ENCODE peak calls at places on chromosome 19, in five cellular contexts. N is cardiac muscle cell, X is dorsolateral prefrontal cortex, I is AG04450, G is fibroblast of villous mesenchyme. V is an unnamed sample.

GRCh38 chr19:49781394-49781793 is 14.6 kb downstream of the AP2A1 start:
- DNase-seq in I (no peak), N (no peak), G (no peak), X (no peak), V (no peak)

GRCh38 chr19:41499899-41500298 is 56.9 kb downstream of the ERICH4 start:
- DNase-seq in X (no peak), N (no peak), G (no peak), I (no peak), V (no peak)

GRCh38 chr19:6890421-6890913 is 3.1 kb downstream of the ADGRE1 start:
- DNase-seq in X (no peak), G (no peak), I (no peak), N (no peak), V (no peak)

GRCh38 chr19:38233740-38234251 is 9.8 kb upstream of the DPF1 start:
- DNase-seq in G (peak), X (peak), N (peak), I (peak), V (peak)

GRCh38 chr19:46451352-46451751 is 20.0 kb downstream of the PNMA8A start:
- DNase-seq in X (no peak), G (no peak), N (no peak), I (no peak), V (no peak)

GRCh38 chr19:41699968-41700323 is 8.5 kb upstream of the CEACAM5 start:
- DNase-seq in G (no peak), X (no peak), I (no peak), N (no peak), V (no peak)

GRCh38 chr19:41415154-41415571 is 12.0 kb downstream of the B3GNT8 start:
- DNase-seq in N (no peak), G (no peak), X (no peak), I (no peak), V (no peak)

GRCh38 chr19:41641879-41642485 is 15.1 kb upstream of the CEACAM4 start:
- DNase-seq in G (peak), X (peak), I (peak), N (peak), V (peak)

GRCh38 chr19:1261512-1261862 is 7.6 kb upstream of the CIRBP start:
- DNase-seq in G (no peak), X (no peak), N (no peak), I (no peak), V (no peak)

GRCh38 chr19:6531163-6531955 is 533 bp downstream of the TNFSF9 start:
- DNase-seq in X (no peak), G (no peak), N (no peak), I (no peak), V (no peak)

GRCh38 chr19:39941615-39942507 is 7.4 kb upstream of the FCGBP start:
- DNase-seq in I (no peak), N (peak), G (peak), X (no peak), V (no peak)

GRCh38 chr19:5225486-5226345 is 114.9 kb downstream of the PTPRS start:
- DNase-seq in I (no peak), N (no peak), G (no peak), X (no peak), V (no peak)

GRCh38 chr19:39307822-39308530 is 11.8 kb downstream of the IFNL1 start:
- DNase-seq in G (no peak), N (no peak), X (no peak), I (no peak), V (no peak)

GRCh38 chr19:33256266-33256665 is 30.6 kb upstream of the SLC7A10 start:
- DNase-seq in G (no peak), I (no peak), N (no peak), X (no peak), V (peak)

GRCh38 chr19:48656840-48657474 is 11.0 kb upstream of the CA11 start:
- DNase-seq in I (peak), G (peak), N (peak), X (no peak), V (peak)

GRCh38 chr19:40827386-40828247 is 22.6 kb downstream of the CYP2A6 start:
- DNase-seq in G (no peak), N (no peak), X (no peak), I (no peak), V (no peak)

GRCh38 chr19:48506138-48506733 is 5.4 kb downstream of the LMTK3 start:
- DNase-seq in N (peak), G (peak), I (no peak), X (no peak), V (peak)

GRCh38 chr19:38778733-38779132 is 5.4 kb upstream of the LGALS7 start:
- DNase-seq in G (no peak), X (no peak), I (no peak), N (no peak), V (no peak)

GRCh38 chr19:55466246-55466614 is 1.7 kb upstream of the C19orf85 start:
- DNase-seq in X (no peak), I (no peak), G (no peak), N (no peak), V (no peak)

GRCh38 chr19:6730153-6730804 is 7.1 kb downstream of the GPR108 start:
- DNase-seq in N (no peak), G (no peak), I (no peak), X (peak), V (no peak)

GRCh38 chr19:42250249-42250665 is 4.7 kb downstream of the ERF start:
- DNase-seq in X (no peak), G (no peak), I (no peak), N (no peak), V (no peak)

GRCh38 chr19:6801397-6802086 is 29.0 kb downstream of the VAV1 start:
- DNase-seq in I (no peak), G (no peak), N (peak), X (peak), V (no peak)

GRCh38 chr19:11673608-11674041 is 65.1 kb downstream of the ZNF823 start:
- DNase-seq in N (peak), I (no peak), G (peak), X (peak), V (peak)

GRCh38 chr19:7670150-7670784 is 1.4 kb downstream of the RETN start:
- DNase-seq in G (no peak), I (no peak), X (peak), N (peak), V (no peak)

GRCh38 chr19:1540353-1540925 is 16.6 kb downstream of the PLK5 start:
- DNase-seq in X (no peak), I (no peak), N (no peak), G (no peak), V (peak)

GRCh38 chr19:33171916-33172359 is 22.2 kb upstream of the LRP3 start:
- DNase-seq in N (no peak), G (peak), I (no peak), X (no peak), V (peak)

GRCh38 chr19:55602104-55603001 is 2.3 kb downstream of the ZNF524 start:
- DNase-seq in X (no peak), N (no peak), G (no peak), I (no peak), V (no peak)

GRCh38 chr19:47107201-47107952 is 6.2 kb downstream of the ZC3H4 start:
- DNase-seq in X (no peak), N (no peak), I (no peak), G (peak), V (peak)

GRCh38 chr19:38656171-38656981 is 8.9 kb downstream of the ACTN4 start:
- DNase-seq in X (no peak), N (peak), G (peak), I (no peak), V (peak)

GRCh38 chr19:33509774-33510173 is 11.8 kb downstream of the PEPD start:
- DNase-seq in N (no peak), X (no peak), G (no peak), I (no peak), V (no peak)

GRCh38 chr19:27746691-27747380 is 1466.1 kb downstream of the UQCRFS1 start:
- DNase-seq in I (no peak), G (no peak), X (peak), N (peak), V (peak)

GRCh38 chr19:14375055-14375581 is 6.1 kb upstream of the ADGRE5 start:
- DNase-seq in N (no peak), X (no peak), I (no peak), G (no peak), V (no peak)

GRCh38 chr19:13031917-13032623 is 36.8 kb downstream of the NFIX start:
- DNase-seq in X (no peak), G (no peak), I (no peak), N (no peak), V (peak)

GRCh38 chr19:33332248-33332647 is 29.9 kb upstream of the CEBPA start:
- DNase-seq in I (no peak), G (no peak), X (no peak), N (no peak), V (no peak)

DNA sequence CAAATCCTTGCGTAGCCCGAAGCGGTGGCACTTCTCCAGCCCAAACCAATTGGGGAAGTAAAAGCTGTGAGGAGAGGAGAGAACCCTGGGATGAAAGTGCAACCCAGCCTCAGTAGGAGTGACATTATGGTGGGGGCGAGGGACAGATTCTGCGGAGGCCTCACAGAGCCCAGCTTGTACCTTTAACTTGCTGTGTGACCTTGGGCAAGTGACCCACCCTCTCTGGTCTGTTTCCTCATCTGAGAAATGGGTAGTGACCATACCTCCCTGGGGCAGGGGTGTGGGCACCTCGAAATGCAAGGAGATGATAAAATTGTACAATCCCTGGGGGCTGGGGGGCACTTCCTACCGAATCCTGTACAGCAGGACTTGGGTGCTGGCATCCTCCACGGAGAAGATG is 4.4 kb downstream of the JAK3 start:
- DNase-seq in I (no peak), X (no peak), N (no peak), G (no peak), V (no peak)
- TF ChIP-seq CTCF in I (no peak), X (no peak), N (no peak), G (no peak), V (no peak)

GRCh38 chr19:35743640-35744306 is 1.4 kb downstream of the U2AF1L4 start:
- DNase-seq in X (no peak), I (no peak), G (no peak), N (no peak), V (no peak)
- H3K4me3 ChIP-seq in X (no peak), I (no peak), G (no peak), N (no peak), V (no peak)

GRCh38 chr19:16777811-16778210 is 51.4 kb upstream of the SIN3B start:
- DNase-seq in I (no peak), N (no peak), X (no peak), G (no peak), V (no peak)

GRCh38 chr19:16779539-16780163 is 49.5 kb upstream of the SIN3B start:
- DNase-seq in G (peak), I (no peak), N (peak), X (no peak), V (no peak)

GRCh38 chr19:16773939-16774338 is 54.3 kb downstream of the NWD1 start:
- DNase-seq in X (no peak), I (no peak), G (no peak), N (no peak), V (no peak)

GRCh38 chr19:16782719-16783118 is 46.5 kb upstream of the SIN3B start:
- DNase-seq in G (no peak), N (no peak), X (no peak), I (no peak), V (no peak)

DNA sequence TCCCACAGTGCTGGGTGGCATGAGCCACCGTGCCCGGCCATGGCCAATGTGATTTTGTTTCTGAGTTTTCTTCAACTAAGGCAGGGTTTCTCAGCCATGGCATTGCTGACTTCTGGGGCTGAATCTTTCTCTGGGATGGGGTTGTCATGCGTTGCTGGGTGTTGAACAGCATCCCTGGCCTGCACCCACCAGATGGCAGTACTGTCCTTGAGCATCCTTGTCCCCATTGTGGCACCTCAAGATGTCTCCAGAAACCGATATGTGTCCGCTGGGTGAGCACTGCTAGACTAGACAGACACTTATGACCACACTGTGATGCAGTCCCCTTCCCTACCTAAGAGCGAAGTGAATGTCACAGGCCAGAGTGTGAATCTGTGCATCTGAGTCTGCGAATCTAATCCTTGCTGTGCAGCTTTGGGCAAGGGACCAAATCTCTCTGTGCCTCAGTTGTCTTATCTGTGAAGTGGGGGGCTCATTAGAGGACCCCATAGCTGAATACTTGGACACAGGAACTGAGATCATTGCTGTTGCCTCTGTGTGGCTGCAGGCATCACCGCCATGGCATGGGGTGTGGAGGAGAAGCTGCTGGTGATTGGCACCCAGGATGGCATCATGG is 50.3 kb upstream of the SIN3B start:
- DNase-seq in N (peak), I (peak), G (peak), X (no peak), V (peak)
- TF ChIP-seq CTCF in N (peak), I (peak), G (peak), X (peak), V (peak)

GRCh38 chr19:9348253-9348652 is 14.6 kb upstream of the ZNF177 start:
- DNase-seq in N (no peak), X (no peak), I (no peak), G (no peak), V (no peak)

GRCh38 chr19:9352505-9352904 is 10.3 kb upstream of the ZNF177 start:
- DNase-seq in N (no peak), G (no peak), X (no peak), I (no peak), V (no peak)

GRCh38 chr19:9354651-9355050 is 8.2 kb upstream of the ZNF177 start:
- DNase-seq in G (no peak), X (no peak), N (no peak), I (no peak), V (no peak)

GRCh38 chr19:9348671-9349070 is 14.1 kb upstream of the ZNF177 start:
- DNase-seq in N (no peak), G (no peak), X (no peak), I (no peak), V (no peak)

DNA sequence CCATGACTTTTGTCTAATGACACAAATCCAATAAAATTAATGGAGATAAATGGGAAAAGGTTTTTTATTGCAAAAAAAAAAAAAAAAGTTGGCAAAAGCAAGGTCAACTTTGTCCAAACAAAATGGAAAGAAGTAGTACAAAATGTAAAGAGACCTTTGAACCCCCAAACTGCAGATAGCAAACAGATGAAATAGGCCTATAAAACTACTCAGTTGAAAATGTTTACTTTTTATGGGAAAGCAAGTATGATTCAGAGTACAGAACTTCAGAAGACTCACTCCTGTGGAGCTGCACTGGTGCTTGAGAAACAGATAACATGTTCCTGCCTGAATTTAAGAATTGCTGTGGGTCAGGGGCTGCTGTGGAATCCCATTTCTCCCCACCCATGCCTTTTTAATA is 9.8 kb upstream of the ZNF177 start:
- DNase-seq in X (no peak), N (no peak), G (no peak), I (no peak), V (no peak)
- H3K4me3 ChIP-seq in X (no peak), N (no peak), G (no peak), I (no peak), V (no peak)

GRCh38 chr19:2976609-2977000 is 759 bp upstream of the TLE6 start:
- DNase-seq in N (no peak), X (no peak), G (no peak), I (no peak), V (no peak)

GRCh38 chr19:2977686-2978466 is 512 bp downstream of the TLE6 start:
- DNase-seq in G (no peak), I (no peak), N (no peak), X (no peak), V (no peak)

GRCh38 chr19:2977001-2977685 is at the start of gene TLE6:
- DNase-seq in G (peak), X (peak), I (peak), N (peak), V (peak)

GRCh38 chr19:2973229-2973628 is 4.1 kb upstream of the TLE6 start:
- DNase-seq in N (peak), X (no peak), I (no peak), G (peak), V (no peak)

DNA sequence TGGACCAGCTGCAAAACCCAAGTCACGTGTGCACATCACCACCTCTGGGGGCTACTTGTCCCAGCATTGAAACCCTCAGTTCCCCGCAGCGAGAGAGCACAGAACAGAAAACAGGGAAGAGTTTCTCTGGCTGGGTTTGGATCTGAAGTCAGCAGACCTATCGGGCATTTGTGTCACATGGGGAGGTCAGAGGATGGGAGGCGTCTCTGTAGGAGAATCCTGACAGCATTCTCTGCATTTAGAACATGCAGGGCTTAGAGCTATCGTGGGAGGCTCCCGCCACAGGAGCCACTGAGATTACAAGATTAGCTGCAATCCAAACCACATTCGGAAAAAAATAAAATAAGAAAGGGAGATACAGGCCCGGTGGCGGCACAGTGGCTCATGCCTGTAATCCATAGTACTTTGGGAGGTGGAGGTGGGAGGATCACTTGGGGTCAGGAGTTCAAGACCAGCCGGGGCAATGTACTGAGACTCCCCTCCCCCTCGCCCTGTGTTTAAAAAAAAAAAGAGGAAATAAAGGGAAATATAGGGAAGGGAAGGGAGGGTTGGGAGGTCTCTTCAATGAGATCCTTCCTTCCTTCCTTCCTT is 2.9 kb upstream of the TLE6 start:
- DNase-seq in I (no peak), X (no peak), N (peak), G (peak), V (peak)
- TF ChIP-seq CTCF in I (no peak), X (no peak), N (no peak), G (no peak), V (no peak)

V was measured in fibroblast of the aortic adventitia.